ENCODE peak calls at places on chromosome 1, in eight cellular contexts. T, L, Y, S, X, R, Q and F are unnamed samples.

GRCh38 chr1:200411406-200412257 is 1.8 kb upstream of the ZNF281 start:
- DNase-seq in S (no peak), X (no peak), Y (no peak), Q (no peak), R (no peak), T (no peak), L (no peak), F (no peak)

GRCh38 chr1:38896169-38896568 is 14.8 kb upstream of the GJA9 start:
- DNase-seq in X (no peak), R (no peak), S (no peak), T (no peak), L (no peak), Q (no peak), Y (no peak), F (no peak)

GRCh38 chr1:25692560-25692959 is 76.0 kb downstream of the MAN1C1 start:
- DNase-seq in L (no peak), Y (no peak), X (no peak), S (no peak), T (peak; percentile 21), R (no peak), Q (no peak), F (no peak)

GRCh38 chr1:42913426-42914091 is 45.1 kb downstream of the SLC2A1 start:
- DNase-seq in R (no peak), L (peak; percentile 88), Y (peak; percentile 73), T (peak; percentile 36), S (peak; percentile 70), Q (no peak), X (no peak), F (no peak)

GRCh38 chr1:153699116-153699515 is 20.6 kb downstream of the NPR1 start:
- DNase-seq in L (peak; percentile 34), R (no peak), Q (no peak), Y (no peak), S (peak; percentile 41), X (no peak), T (no peak), F (no peak)

GRCh38 chr1:8516793-8517556 is 199.1 kb downstream of the SLC45A1 start:
- DNase-seq in X (no peak), L (peak; percentile 34), T (no peak), Q (no peak), S (no peak), R (no peak), Y (no peak), F (no peak)

GRCh38 chr1:84089470-84090261 is 54.4 kb upstream of the PRKACB start:
- DNase-seq in L (peak; percentile 19), S (peak; percentile 65), X (no peak), Q (no peak), R (no peak), T (no peak), Y (no peak), F (no peak)

GRCh38 chr1:175000697-175001187 is 995 bp downstream of the CACYBP start:
- DNase-seq in L (no peak), S (no peak), Q (no peak), Y (no peak), T (no peak), R (no peak), X (no peak), F (no peak)

GRCh38 chr1:36557041-36558000 is 74.6 kb upstream of the CSF3R start:
- DNase-seq in S (no peak), L (no peak), X (no peak), Q (no peak), Y (no peak), T (no peak), R (no peak), F (no peak)

GRCh38 chr1:87805661-87806376 is 477.1 kb downstream of the LMO4 start:
- DNase-seq in Q (peak; percentile 33), T (no peak), S (peak; percentile 77), X (no peak), L (peak; percentile 69), R (no peak), Y (no peak), F (no peak)

GRCh38 chr1:117339866-117340357 is 27.3 kb upstream of the MAN1A2 start:
- DNase-seq in L (peak; percentile 80), S (peak; percentile 14), T (no peak), R (no peak), X (no peak), Y (peak; percentile 57), Q (no peak), F (no peak)

GRCh38 chr1:6358757-6359567 is 34.6 kb downstream of the ACOT7 start:
- DNase-seq in T (no peak), Q (no peak), Y (peak; percentile 58), R (no peak), X (no peak), L (peak; percentile 79), S (no peak), F (no peak)

GRCh38 chr1:6355621-6356020 is 37.9 kb downstream of the ACOT7 start:
- DNase-seq in Q (no peak), R (no peak), S (no peak), L (no peak), X (no peak), Y (no peak), T (no peak), F (no peak)

GRCh38 chr1:6359568-6360496 is 33.7 kb downstream of the ACOT7 start:
- DNase-seq in R (no peak), L (peak; percentile 82), Q (no peak), Y (peak; percentile 93), S (peak; percentile 30), X (peak; percentile 75), T (no peak), F (no peak)

GRCh38 chr1:6358144-6358624 is 35.4 kb downstream of the ACOT7 start:
- DNase-seq in Q (no peak), T (no peak), S (peak; percentile 39), X (no peak), R (no peak), L (no peak), Y (no peak), F (no peak)

GRCh38 chr1:6357243-6357929 is 36.2 kb downstream of the ACOT7 start:
- DNase-seq in L (no peak), Y (peak; percentile 66), R (no peak), Q (no peak), S (no peak), X (no peak), T (no peak), F (no peak)
- TF ChIP-seq CTCF in L (no peak), Y (peak; percentile 47), R (no peak), Q (no peak), S (no peak), X (no peak), T (peak; percentile 26), F (no peak)

DNA sequence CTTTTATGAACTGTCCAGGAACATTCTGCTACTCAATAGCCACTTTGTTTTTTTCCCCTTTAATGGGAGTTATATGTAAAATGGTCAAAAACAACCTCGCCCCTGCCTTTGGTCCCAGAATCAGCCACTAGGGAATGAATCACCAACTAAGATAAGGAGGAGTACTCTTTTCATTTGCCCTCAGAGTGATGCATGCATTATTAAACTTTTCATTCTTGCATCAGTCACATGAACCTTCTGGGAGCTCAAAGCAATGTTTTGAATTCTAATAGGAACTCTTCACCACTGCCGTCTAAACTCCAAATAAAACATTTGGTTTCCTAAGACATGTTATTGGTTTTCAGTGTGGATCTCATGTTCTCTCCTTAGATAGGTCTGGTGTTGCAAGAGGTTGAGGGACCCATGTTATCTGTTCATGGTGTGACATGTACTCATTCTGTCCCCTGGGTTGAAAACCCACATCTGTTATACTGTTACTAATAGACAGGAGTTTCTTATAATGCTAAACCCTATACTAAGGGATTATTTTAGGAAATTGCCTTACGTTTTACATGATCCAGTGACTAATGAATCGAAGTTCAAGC is 17.8 kb upstream of the HSD17B7 start:
- DNase-seq in T (no peak), R (no peak), L (peak; percentile 60), S (no peak), X (no peak), Y (no peak), Q (no peak), F (no peak)
- TF ChIP-seq CTCF in T (no peak), R (no peak), L (no peak), S (no peak), X (no peak), Y (no peak), Q (no peak), F (no peak)

DNA sequence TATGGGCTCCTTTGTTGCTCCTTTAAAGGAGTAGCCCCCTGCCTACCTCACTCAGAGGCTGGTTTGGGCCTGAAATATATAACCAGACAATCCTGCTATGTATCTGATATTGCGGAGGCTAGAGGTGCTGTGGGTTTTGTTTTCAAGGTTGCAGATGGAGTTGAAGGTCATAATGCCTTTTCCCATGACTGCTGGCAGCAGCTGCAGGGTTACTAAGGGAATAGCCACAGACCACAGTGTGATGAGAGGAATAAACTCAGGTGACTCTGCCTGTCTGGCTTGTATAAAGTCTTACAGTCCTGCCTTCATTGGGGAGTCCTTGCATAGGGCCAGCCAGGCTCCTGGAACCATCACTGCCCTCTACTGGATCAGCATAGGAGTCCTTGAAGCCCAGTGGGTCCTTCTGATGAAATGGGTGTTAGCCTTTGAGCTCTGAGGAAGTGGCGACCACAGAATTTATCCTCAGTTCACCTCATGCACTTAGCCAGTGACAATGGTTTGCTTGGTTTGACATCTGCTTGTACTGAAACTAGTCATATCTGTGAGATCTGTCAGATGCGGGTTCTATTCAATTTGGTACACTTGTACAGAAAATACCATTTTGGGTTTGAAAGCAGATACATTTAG is 174.4 kb upstream of the HMCN1 start:
- DNase-seq in S (peak; percentile 26), X (peak; percentile 56), R (no peak), L (no peak), T (no peak), Q (no peak), Y (peak; percentile 49), F (no peak)
- TF ChIP-seq CTCF in S (no peak), X (peak; percentile 14), R (no peak), L (peak; percentile 38), T (peak; percentile 45), Q (no peak), Y (no peak), F (no peak)

DNA sequence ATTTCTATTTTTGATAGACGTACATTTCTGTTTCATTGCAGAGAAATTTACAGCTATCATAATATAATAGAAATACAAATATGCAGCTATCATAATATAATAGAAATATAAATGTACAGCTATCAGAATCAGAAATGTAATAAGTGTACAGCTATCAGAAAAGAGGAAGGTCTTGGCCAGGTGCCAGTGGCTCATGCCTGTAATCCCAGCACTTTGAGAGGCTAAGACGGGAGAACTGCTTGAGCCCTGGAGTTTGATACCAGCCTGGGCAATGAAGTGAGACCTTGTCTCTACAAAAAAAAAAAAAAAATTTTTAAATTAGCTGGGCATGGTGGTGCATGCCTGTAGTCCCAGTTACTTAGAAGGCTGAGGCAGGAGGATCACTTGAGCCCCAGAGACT is 37.9 kb downstream of the PIGM start:
- DNase-seq in X (no peak), S (no peak), Q (no peak), L (no peak), T (no peak), R (no peak), Y (no peak), F (no peak)
- TF ChIP-seq CTCF in X (no peak), S (no peak), Q (no peak), L (no peak), T (no peak), R (no peak), Y (no peak), F (no peak)